ENCODE peak calls at places on chromosomes 1 and 21, in nine cellular contexts. Q is PC-3, S is stomach, X is MM.1S, G is adrenal gland, C is transverse colon, H is tibial artery, R is RWPE1, T is pancreas. Z is an unnamed sample.

GRCh38 chr1:227733751-227734545 is 1.2 kb downstream of the JMJD4 start:
- DNase-seq in Q (peak), S (no peak), X (no peak), G (no peak), C (no peak), H (no peak), R (no peak), T (peak), Z (peak)

GRCh38 chr1:42333662-42334239 is 1.3 kb downstream of the FOXJ3 start:
- DNase-seq in Q (peak), S (no peak), X (no peak), G (no peak), C (no peak), H (no peak), R (no peak), T (no peak), Z (no peak)

GRCh38 chr1:24215226-24215814 is 28.2 kb upstream of the IFNLR1 start:
- DNase-seq in Q (no peak), S (no peak), X (no peak), G (no peak), C (no peak), H (no peak), R (no peak), T (no peak), Z (no peak)

GRCh38 chr1:81617308-81618027 is 183.3 kb upstream of the ADGRL2 start:
- DNase-seq in Q (no peak), S (no peak), X (no peak), G (no peak), C (no peak), H (no peak), R (no peak), T (no peak), Z (no peak)

GRCh38 chr1:156164465-156164831 is 11.1 kb downstream of the SEMA4A start:
- DNase-seq in Q (peak), S (no peak), X (no peak), G (no peak), C (no peak), H (no peak), R (no peak), T (no peak), Z (no peak)

GRCh38 chr1:236081546-236082227 is 16.8 kb upstream of the NID1 start:
- DNase-seq in Q (peak), S (no peak), X (no peak), G (no peak), C (no peak), H (no peak), R (no peak), T (no peak), Z (no peak)

GRCh38 chr1:200561856-200562214 is 58.7 kb downstream of the KIF14 start:
- DNase-seq in Q (no peak), S (no peak), X (no peak), G (no peak), C (no peak), H (no peak), R (no peak), T (no peak), Z (no peak)

GRCh38 chr1:37633950-37634553 is 640 bp downstream of the RSPO1 start:
- DNase-seq in Q (no peak), S (no peak), X (no peak), G (no peak), C (no peak), H (no peak), R (no peak), T (no peak), Z (no peak)

GRCh38 chr1:243582321-243582720 is 267.7 kb downstream of the AKT3 start:
- DNase-seq in Q (no peak), S (no peak), X (no peak), G (no peak), C (no peak), H (no peak), R (no peak), T (no peak), Z (no peak)

GRCh38 chr1:22889213-22889827 is 83.3 kb downstream of the LACTBL1 start:
- DNase-seq in Q (peak), S (no peak), X (no peak), G (no peak), C (no peak), H (no peak), R (peak), T (no peak), Z (no peak)

GRCh38 chr1:51331206-51332100 is 1.1 kb upstream of the TTC39A start:
- DNase-seq in Q (peak), S (peak), X (no peak), G (peak), C (peak), H (no peak), R (no peak), T (peak), Z (no peak)

GRCh38 chr1:165067829-165068228 is 288.7 kb downstream of the LMX1A start:
- DNase-seq in Q (no peak), S (no peak), X (no peak), G (no peak), C (no peak), H (no peak), R (no peak), T (no peak), Z (no peak)

GRCh38 chr1:239805888-239806772 is 285.6 kb upstream of the FMN2 start:
- DNase-seq in Q (no peak), S (no peak), X (no peak), G (no peak), C (no peak), H (no peak), R (no peak), T (no peak), Z (no peak)

GRCh38 chr1:6864166-6864565 is 78.9 kb downstream of the CAMTA1 start:
- DNase-seq in Q (no peak), S (no peak), X (no peak), G (peak), C (no peak), H (no peak), R (no peak), T (no peak), Z (no peak)

GRCh38 chr1:217534566-217534965 is 96.3 kb downstream of the GPATCH2 start:
- DNase-seq in Q (no peak), S (no peak), X (no peak), G (no peak), C (no peak), H (no peak), R (no peak), T (no peak), Z (no peak)

GRCh38 chr1:103256490-103256889 is 148.2 kb upstream of the COL11A1 start:
- DNase-seq in Q (no peak), S (no peak), X (no peak), G (no peak), C (no peak), H (no peak), R (no peak), T (no peak), Z (no peak)

GRCh38 chr1:54409156-54410142 is 3.3 kb upstream of the SSBP3 start:
- DNase-seq in Q (no peak), S (peak), X (peak), G (no peak), C (peak), H (no peak), R (no peak), T (no peak), Z (no peak)

GRCh38 chr1:47587891-47588582 is 150.2 kb downstream of the FOXD2 start:
- DNase-seq in Q (no peak), S (no peak), X (no peak), G (no peak), C (no peak), H (peak), R (no peak), T (no peak), Z (no peak)

GRCh38 chr1:44720281-44720680 is 10.7 kb downstream of the RNU5D-1 start:
- DNase-seq in Q (no peak), S (no peak), X (no peak), G (no peak), C (no peak), H (no peak), R (no peak), T (no peak), Z (no peak)

GRCh38 chr1:63261736-63262142 is 60.6 kb upstream of the FOXD3 start:
- DNase-seq in Q (no peak), S (no peak), X (no peak), G (no peak), C (no peak), H (no peak), R (no peak), T (no peak), Z (no peak)

GRCh38 chr1:31866450-31866801 is 50.6 kb upstream of the SPOCD1 start:
- DNase-seq in Q (no peak), S (no peak), X (no peak), G (no peak), C (no peak), H (no peak), R (no peak), T (no peak), Z (no peak)

GRCh38 chr1:63411081-63411480 is 43.7 kb downstream of the ALG6 start:
- DNase-seq in Q (no peak), S (no peak), X (no peak), G (no peak), C (no peak), H (no peak), R (no peak), T (no peak), Z (no peak)

GRCh38 chr1:172823534-172823933 is 164.6 kb downstream of the FASLG start:
- DNase-seq in Q (no peak), S (no peak), X (no peak), G (no peak), C (no peak), H (no peak), R (no peak), T (no peak), Z (no peak)

GRCh38 chr1:107972781-107973180 is 7.8 kb upstream of the VAV3 start:
- DNase-seq in Q (no peak), S (no peak), X (no peak), G (no peak), C (no peak), H (no peak), R (no peak), T (no peak), Z (no peak)

GRCh38 chr21:15285567-15285966 is 220.8 kb upstream of the NRIP1 start:
- DNase-seq in Q (no peak), S (no peak), X (no peak), G (no peak), C (no peak), H (no peak), R (no peak), T (no peak), Z (no peak)

GRCh38 chr1:70896224-70896623 is 151.4 kb downstream of the PTGER3 start:
- DNase-seq in Q (peak), S (no peak), X (no peak), G (no peak), C (no peak), H (no peak), R (no peak), T (no peak), Z (no peak)

GRCh38 chr1:56863316-56863992 is 8.9 kb downstream of the C8A start:
- DNase-seq in Q (no peak), S (no peak), X (no peak), G (no peak), C (no peak), H (no peak), R (no peak), T (no peak), Z (no peak)

GRCh38 chr1:52707927-52708655 is 9.9 kb upstream of the COA7 start:
- DNase-seq in Q (peak), S (no peak), X (no peak), G (peak), C (no peak), H (no peak), R (peak), T (no peak), Z (no peak)

GRCh38 chr1:228225740-228226139 is 17.9 kb downstream of the OBSCN start:
- DNase-seq in Q (no peak), S (no peak), X (no peak), G (no peak), C (no peak), H (no peak), R (no peak), T (no peak), Z (no peak)

GRCh38 chr1:15573477-15573876 is 11.4 kb downstream of the AGMAT start:
- DNase-seq in Q (no peak), S (no peak), X (no peak), G (no peak), C (no peak), H (no peak), R (no peak), T (no peak), Z (no peak)

GRCh38 chr1:167230437-167230836 is 9.8 kb downstream of the POU2F1 start:
- DNase-seq in Q (no peak), S (no peak), X (no peak), G (no peak), C (no peak), H (no peak), R (no peak), T (no peak), Z (no peak)

GRCh38 chr1:25688390-25689119 is 72.0 kb downstream of the MAN1C1 start:
- DNase-seq in Q (peak), S (no peak), X (no peak), G (peak), C (peak), H (peak), R (no peak), T (no peak), Z (no peak)

GRCh38 chr1:58812926-58813325 is 29.1 kb upstream of the JUN start:
- DNase-seq in Q (no peak), S (no peak), X (no peak), G (no peak), C (no peak), H (no peak), R (no peak), T (no peak), Z (no peak)

GRCh38 chr1:43349594-43350306 is 9.0 kb upstream of the CDC20 start:
- DNase-seq in Q (peak), S (no peak), X (peak), G (no peak), C (no peak), H (peak), R (no peak), T (no peak), Z (no peak)

GRCh38 chr1:1157914-1158710 is 15.6 kb upstream of the TTLL10 start:
- DNase-seq in Q (peak), S (peak), X (no peak), G (no peak), C (peak), H (no peak), R (no peak), T (peak), Z (no peak)

GRCh38 chr1:11575553-11575952 is 78.7 kb downstream of the FBXO2 start:
- DNase-seq in Q (no peak), S (no peak), X (no peak), G (no peak), C (no peak), H (no peak), R (no peak), T (no peak), Z (no peak)

DNA sequence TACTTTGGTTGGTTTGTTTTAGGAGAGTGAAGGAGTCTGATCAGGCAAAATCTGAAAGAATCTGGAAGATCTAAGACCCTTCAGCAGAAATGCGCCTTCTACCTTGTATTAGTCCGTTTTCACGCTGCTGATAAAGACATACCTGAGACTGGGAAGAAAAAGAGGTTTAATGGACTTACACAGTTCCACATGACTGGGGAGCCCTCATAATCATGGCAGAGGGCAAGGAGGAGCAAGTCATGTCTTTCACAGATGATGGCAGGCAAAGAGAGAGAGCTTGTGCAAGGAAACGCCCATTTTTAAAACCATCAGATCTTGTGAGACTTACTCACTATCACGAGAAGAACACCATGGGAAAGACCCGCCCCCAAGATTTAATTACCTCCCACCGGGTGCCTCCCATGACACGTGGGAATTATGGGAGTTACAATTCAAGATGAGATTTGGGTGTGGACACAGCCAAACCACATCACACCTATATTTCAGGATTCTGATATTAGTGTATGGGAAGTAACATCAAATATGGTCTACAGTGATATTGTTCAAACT is 99.3 kb downstream of the GLUL start:
- DNase-seq in Q (no peak), S (no peak), X (no peak), G (no peak), C (no peak), H (no peak), R (no peak), T (no peak), Z (no peak)
- H3K27ac ChIP-seq in Q (no peak), S (peak), X (no peak), G (no peak), C (peak), H (no peak), R (no peak), T (peak), Z (no peak)

DNA sequence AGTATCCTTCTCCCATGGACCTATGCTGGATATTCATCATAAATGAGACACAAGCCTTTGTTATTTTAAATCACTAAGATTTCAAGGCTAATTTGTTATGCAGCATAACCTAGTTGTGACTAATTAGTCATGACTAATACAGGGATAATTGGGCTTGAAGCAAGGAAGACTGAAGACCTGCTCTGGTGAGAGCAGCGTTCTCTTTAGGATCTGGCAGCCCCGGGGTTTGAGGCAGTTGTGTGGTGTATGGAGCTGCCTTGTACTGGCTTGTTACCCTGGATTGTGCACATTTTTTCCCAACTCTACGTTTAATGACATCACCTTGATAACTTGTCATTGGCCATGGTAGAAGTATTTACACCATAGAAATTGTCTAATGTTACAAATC is 25.7 kb upstream of the SPAG17 start:
- DNase-seq in Q (no peak), S (no peak), X (no peak), G (no peak), C (no peak), H (no peak), R (no peak), T (no peak), Z (no peak)
- H3K27ac ChIP-seq in Q (no peak), S (no peak), X (no peak), G (no peak), C (no peak), H (no peak), R (no peak), T (no peak), Z (peak)

GRCh38 chr21:26112127-26112742 is 58.3 kb downstream of the APP start:
- DNase-seq in Q (no peak), S (no peak), X (no peak), G (no peak), C (no peak), H (no peak), R (no peak), T (no peak), Z (no peak)
- H3K27ac ChIP-seq in Q (no peak), S (no peak), X (no peak), G (no peak), C (no peak), H (no peak), R (no peak), T (peak), Z (no peak)

DNA sequence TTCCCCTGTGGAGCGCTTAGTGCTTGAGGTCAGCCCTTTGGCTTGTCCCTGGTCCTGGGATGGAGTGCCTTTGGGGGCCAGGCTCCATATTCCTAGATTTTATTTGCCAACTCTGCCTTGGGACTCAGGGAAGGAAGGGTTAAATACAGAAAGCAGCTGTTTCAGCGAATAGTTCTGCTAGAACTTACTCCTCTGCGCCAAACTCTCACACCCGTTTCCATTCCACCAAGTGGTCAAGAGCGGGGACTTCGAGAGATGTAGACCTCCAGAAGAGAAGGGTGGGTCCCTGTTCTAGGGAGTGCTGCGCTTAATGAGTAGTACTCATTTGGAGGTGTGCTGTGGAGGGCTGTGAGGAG is 704 bp upstream of the TOMM40L start:
- DNase-seq in Q (no peak), S (no peak), X (no peak), G (no peak), C (no peak), H (no peak), R (no peak), T (no peak), Z (no peak)
- H3K27ac ChIP-seq in Q (no peak), S (peak), X (peak), G (no peak), C (peak), H (peak), R (peak), T (peak), Z (no peak)

DNA sequence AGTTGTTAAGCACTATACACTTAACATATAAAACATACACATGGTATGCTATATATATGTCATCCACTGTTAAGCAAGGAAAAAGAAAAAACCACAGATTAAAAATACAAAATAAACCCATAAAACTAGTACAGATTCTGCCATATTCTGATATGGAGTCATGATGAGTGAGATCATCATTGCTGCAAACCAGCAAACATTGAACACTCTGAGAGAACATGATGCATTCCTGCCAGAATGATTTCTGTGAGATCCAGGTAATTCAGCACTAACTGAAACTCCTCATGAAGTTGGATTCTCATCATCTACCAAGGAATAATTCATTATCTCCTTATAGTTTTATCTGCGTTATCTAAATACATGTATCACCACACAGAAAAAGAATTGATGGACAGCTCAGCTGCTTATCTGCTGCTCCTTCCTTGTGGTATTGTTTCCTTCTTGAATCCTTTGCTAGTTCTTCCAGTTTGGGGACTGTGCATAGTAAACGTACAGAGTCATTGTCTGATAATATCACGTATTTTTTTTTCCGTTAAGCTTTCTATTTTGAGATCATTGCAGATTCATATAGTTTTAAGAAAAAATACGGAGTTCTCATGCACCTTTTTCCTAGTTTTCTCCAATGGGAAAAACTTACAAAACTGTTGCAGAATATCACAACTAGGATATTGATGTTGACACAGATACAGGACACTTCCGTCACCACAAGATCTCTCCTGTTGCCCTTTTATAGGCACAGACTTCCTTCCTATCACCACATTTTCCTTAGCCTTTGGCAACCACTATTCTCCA is 9.3 kb downstream of the RAB4A start:
- DNase-seq in Q (peak), S (no peak), X (no peak), G (no peak), C (no peak), H (no peak), R (no peak), T (no peak), Z (no peak)
- H3K27ac ChIP-seq in Q (peak), S (no peak), X (no peak), G (no peak), C (peak), H (no peak), R (no peak), T (no peak), Z (peak)

GRCh38 chr21:42503711-42504110 is 7.7 kb upstream of the RSPH1 start:
- DNase-seq in Q (no peak), S (no peak), X (no peak), G (no peak), C (no peak), H (no peak), R (no peak), T (no peak), Z (no peak)
- H3K27ac ChIP-seq in Q (no peak), S (no peak), X (no peak), G (no peak), C (no peak), H (no peak), R (no peak), T (no peak), Z (no peak)

Z was measured in epithelial cell of prostate.